ENCODE peak calls at places on chromosomes 3 and 15, in nine cellular contexts. One of them, this sample, is unnamed.

GRCh38 chr3:197881601-197882000 is 68.4 kb upstream of the RPL35A start:
- DNase-seq in astrocyte of the spinal cord: no peak
- DNase-seq in endodermal cell: no peak
- DNase-seq in tibial artery: no peak
- DNase-seq in heart left ventricle: no peak
- DNase-seq in body of pancreas: no peak
- DNase-seq in right atrium auricular region: no peak
- DNase-seq in cardiac fibroblast: no peak
- DNase-seq in AG10803: no peak
- DNase-seq in this sample: no peak

GRCh38 chr3:68271145-68271544 is 616.7 kb upstream of the SUCLG2 start:
- DNase-seq in astrocyte of the spinal cord: no peak
- DNase-seq in endodermal cell: no peak
- DNase-seq in tibial artery: no peak
- DNase-seq in heart left ventricle: no peak
- DNase-seq in body of pancreas: no peak
- DNase-seq in right atrium auricular region: no peak
- DNase-seq in cardiac fibroblast: no peak
- DNase-seq in AG10803: no peak
- DNase-seq in this sample: no peak

GRCh38 chr3:46690798-46691197 is 2.7 kb downstream of the ALS2CL start:
- DNase-seq in astrocyte of the spinal cord: no peak
- DNase-seq in endodermal cell: no peak
- DNase-seq in tibial artery: no peak
- DNase-seq in heart left ventricle: peak
- DNase-seq in body of pancreas: peak
- DNase-seq in right atrium auricular region: no peak
- DNase-seq in cardiac fibroblast: peak
- DNase-seq in AG10803: no peak
- DNase-seq in this sample: no peak

GRCh38 chr3:180633722-180634121 is 31.8 kb downstream of the TTC14 start:
- DNase-seq in astrocyte of the spinal cord: no peak
- DNase-seq in endodermal cell: peak
- DNase-seq in tibial artery: no peak
- DNase-seq in heart left ventricle: no peak
- DNase-seq in body of pancreas: no peak
- DNase-seq in right atrium auricular region: no peak
- DNase-seq in cardiac fibroblast: no peak
- DNase-seq in AG10803: no peak
- DNase-seq in this sample: no peak

GRCh38 chr3:171059978-171060377 is 33.5 kb upstream of the SLC2A2 start:
- DNase-seq in astrocyte of the spinal cord: no peak
- DNase-seq in endodermal cell: no peak
- DNase-seq in tibial artery: no peak
- DNase-seq in heart left ventricle: no peak
- DNase-seq in body of pancreas: no peak
- DNase-seq in right atrium auricular region: no peak
- DNase-seq in cardiac fibroblast: no peak
- DNase-seq in AG10803: no peak
- DNase-seq in this sample: no peak

GRCh38 chr3:193830791-193831191 is 237.8 kb downstream of the OPA1 start:
- DNase-seq in astrocyte of the spinal cord: peak
- DNase-seq in endodermal cell: no peak
- DNase-seq in tibial artery: no peak
- DNase-seq in heart left ventricle: no peak
- DNase-seq in body of pancreas: no peak
- DNase-seq in right atrium auricular region: no peak
- DNase-seq in cardiac fibroblast: no peak
- DNase-seq in AG10803: no peak
- DNase-seq in this sample: no peak

GRCh38 chr3:50633233-50633795 is 16.4 kb downstream of the MAPKAPK3 start:
- DNase-seq in astrocyte of the spinal cord: no peak
- DNase-seq in endodermal cell: no peak
- DNase-seq in tibial artery: no peak
- DNase-seq in heart left ventricle: no peak
- DNase-seq in body of pancreas: no peak
- DNase-seq in right atrium auricular region: no peak
- DNase-seq in cardiac fibroblast: no peak
- DNase-seq in AG10803: no peak
- DNase-seq in this sample: no peak

GRCh38 chr15:41483115-41483514 is 10.6 kb upstream of the ITPKA start:
- DNase-seq in astrocyte of the spinal cord: no peak
- DNase-seq in endodermal cell: no peak
- DNase-seq in tibial artery: no peak
- DNase-seq in heart left ventricle: no peak
- DNase-seq in body of pancreas: no peak
- DNase-seq in right atrium auricular region: no peak
- DNase-seq in cardiac fibroblast: no peak
- DNase-seq in AG10803: no peak
- DNase-seq in this sample: no peak

GRCh38 chr3:44128057-44128775 is 113.5 kb upstream of the TOPAZ1 start:
- DNase-seq in astrocyte of the spinal cord: no peak
- DNase-seq in endodermal cell: peak
- DNase-seq in tibial artery: no peak
- DNase-seq in heart left ventricle: no peak
- DNase-seq in body of pancreas: no peak
- DNase-seq in right atrium auricular region: no peak
- DNase-seq in cardiac fibroblast: no peak
- DNase-seq in AG10803: no peak
- DNase-seq in this sample: no peak

GRCh38 chr15:71011503-71012155 is 103.6 kb upstream of the THSD4 start:
- DNase-seq in astrocyte of the spinal cord: peak
- DNase-seq in endodermal cell: peak
- DNase-seq in tibial artery: no peak
- DNase-seq in heart left ventricle: no peak
- DNase-seq in body of pancreas: no peak
- DNase-seq in right atrium auricular region: no peak
- DNase-seq in cardiac fibroblast: peak
- DNase-seq in AG10803: peak
- DNase-seq in this sample: peak

GRCh38 chr3:48595075-48595525 is at the start of gene COL7A1:
- DNase-seq in astrocyte of the spinal cord: no peak
- DNase-seq in endodermal cell: no peak
- DNase-seq in tibial artery: no peak
- DNase-seq in heart left ventricle: no peak
- DNase-seq in body of pancreas: no peak
- DNase-seq in right atrium auricular region: no peak
- DNase-seq in cardiac fibroblast: no peak
- DNase-seq in AG10803: peak
- DNase-seq in this sample: peak
- H3K4me3 ChIP-seq in astrocyte of the spinal cord: peak
- H3K4me3 ChIP-seq in endodermal cell: no peak
- H3K4me3 ChIP-seq in tibial artery: peak
- H3K4me3 ChIP-seq in heart left ventricle: peak
- H3K4me3 ChIP-seq in body of pancreas: no peak
- H3K4me3 ChIP-seq in right atrium auricular region: peak
- H3K4me3 ChIP-seq in cardiac fibroblast: peak
- H3K4me3 ChIP-seq in AG10803: peak
- H3K4me3 ChIP-seq in this sample: peak

GRCh38 chr3:132038198-132038825 is 3.5 kb upstream of the CPNE4 start:
- DNase-seq in astrocyte of the spinal cord: peak
- DNase-seq in endodermal cell: no peak
- DNase-seq in tibial artery: no peak
- DNase-seq in heart left ventricle: no peak
- DNase-seq in body of pancreas: no peak
- DNase-seq in right atrium auricular region: no peak
- DNase-seq in cardiac fibroblast: peak
- DNase-seq in AG10803: peak
- DNase-seq in this sample: no peak
- TF ChIP-seq CTCF in astrocyte of the spinal cord: peak
- TF ChIP-seq CTCF in endodermal cell: peak
- TF ChIP-seq CTCF in tibial artery: no peak
- TF ChIP-seq CTCF in heart left ventricle: peak
- TF ChIP-seq CTCF in body of pancreas: no peak
- TF ChIP-seq CTCF in right atrium auricular region: no peak
- TF ChIP-seq CTCF in cardiac fibroblast: peak
- TF ChIP-seq CTCF in AG10803: peak
- TF ChIP-seq CTCF in this sample: peak

GRCh38 chr3:71416868-71417267 is 166.7 kb downstream of the FOXP1 start:
- DNase-seq in astrocyte of the spinal cord: no peak
- DNase-seq in endodermal cell: peak
- DNase-seq in tibial artery: no peak
- DNase-seq in heart left ventricle: no peak
- DNase-seq in body of pancreas: no peak
- DNase-seq in right atrium auricular region: no peak
- DNase-seq in cardiac fibroblast: no peak
- DNase-seq in AG10803: no peak
- DNase-seq in this sample: no peak
- H3K4me3 ChIP-seq in astrocyte of the spinal cord: no peak
- H3K4me3 ChIP-seq in endodermal cell: no peak
- H3K4me3 ChIP-seq in tibial artery: no peak
- H3K4me3 ChIP-seq in heart left ventricle: no peak
- H3K4me3 ChIP-seq in body of pancreas: no peak
- H3K4me3 ChIP-seq in right atrium auricular region: no peak
- H3K4me3 ChIP-seq in cardiac fibroblast: no peak
- H3K4me3 ChIP-seq in AG10803: no peak
- H3K4me3 ChIP-seq in this sample: no peak

GRCh38 chr3:157089455-157090221 is 70.3 kb downstream of the CCNL1 start:
- DNase-seq in astrocyte of the spinal cord: no peak
- DNase-seq in endodermal cell: no peak
- DNase-seq in tibial artery: no peak
- DNase-seq in heart left ventricle: peak
- DNase-seq in body of pancreas: peak
- DNase-seq in right atrium auricular region: peak
- DNase-seq in cardiac fibroblast: no peak
- DNase-seq in AG10803: no peak
- DNase-seq in this sample: no peak

GRCh38 chr3:157087398-157088132 is 72.4 kb downstream of the CCNL1 start:
- DNase-seq in astrocyte of the spinal cord: no peak
- DNase-seq in endodermal cell: no peak
- DNase-seq in tibial artery: no peak
- DNase-seq in heart left ventricle: no peak
- DNase-seq in body of pancreas: no peak
- DNase-seq in right atrium auricular region: no peak
- DNase-seq in cardiac fibroblast: peak
- DNase-seq in AG10803: no peak
- DNase-seq in this sample: no peak

GRCh38 chr3:157088133-157088488 is 71.8 kb downstream of the CCNL1 start:
- DNase-seq in astrocyte of the spinal cord: no peak
- DNase-seq in endodermal cell: no peak
- DNase-seq in tibial artery: no peak
- DNase-seq in heart left ventricle: no peak
- DNase-seq in body of pancreas: no peak
- DNase-seq in right atrium auricular region: no peak
- DNase-seq in cardiac fibroblast: no peak
- DNase-seq in AG10803: no peak
- DNase-seq in this sample: no peak

GRCh38 chr3:157086775-157087174 is 73.2 kb downstream of the CCNL1 start:
- DNase-seq in astrocyte of the spinal cord: no peak
- DNase-seq in endodermal cell: no peak
- DNase-seq in tibial artery: no peak
- DNase-seq in heart left ventricle: no peak
- DNase-seq in body of pancreas: no peak
- DNase-seq in right atrium auricular region: no peak
- DNase-seq in cardiac fibroblast: no peak
- DNase-seq in AG10803: no peak
- DNase-seq in this sample: no peak

DNA sequence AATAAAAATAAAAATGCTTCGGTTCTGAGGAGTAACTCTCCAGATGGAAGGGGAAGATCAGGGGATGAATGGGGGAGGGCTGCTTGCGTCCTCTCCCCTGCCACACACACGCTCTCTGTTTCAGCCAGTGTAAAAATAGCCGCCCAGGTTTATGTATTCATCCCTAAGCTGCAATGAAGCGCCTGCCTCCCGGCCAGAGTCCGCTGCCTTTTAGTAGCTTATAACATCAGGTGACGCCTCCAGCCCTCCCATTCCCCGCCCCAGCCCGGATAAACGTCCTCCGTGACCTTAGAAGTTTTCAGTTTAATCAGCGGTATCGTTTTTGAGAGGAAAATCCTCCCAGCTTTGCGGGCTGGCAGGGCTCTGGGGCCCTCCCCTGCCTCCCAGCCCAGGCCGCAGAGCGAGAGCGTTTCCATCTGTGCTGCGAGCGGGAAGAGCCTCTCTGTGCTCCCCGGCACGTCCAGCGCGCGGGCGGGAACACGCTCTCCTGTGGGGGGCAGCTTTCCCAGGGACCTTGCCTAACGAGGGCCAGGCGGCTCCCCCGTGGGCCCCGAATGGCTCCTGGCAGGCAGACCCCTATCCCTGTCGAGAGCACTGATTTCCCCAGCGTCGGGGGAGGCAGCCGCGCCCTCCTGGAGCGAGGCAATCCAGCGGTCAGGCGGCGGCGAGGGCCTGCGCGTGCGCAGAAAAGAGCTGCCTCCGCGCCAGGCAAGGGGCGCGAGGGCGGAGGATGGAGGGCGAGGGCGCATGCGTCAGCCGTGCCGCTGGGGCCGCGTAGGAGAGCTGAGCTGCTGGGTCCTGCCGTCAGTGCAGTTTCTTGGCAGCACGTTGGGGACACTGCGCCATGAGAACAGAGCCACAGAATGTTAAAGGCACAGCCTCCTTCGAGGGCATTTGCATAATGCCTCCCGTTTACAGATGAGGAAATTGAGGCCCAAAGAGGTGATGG is 71.2 kb downstream of the CCNL1 start:
- DNase-seq in astrocyte of the spinal cord: peak
- DNase-seq in endodermal cell: peak
- DNase-seq in tibial artery: peak
- DNase-seq in heart left ventricle: peak
- DNase-seq in body of pancreas: peak
- DNase-seq in right atrium auricular region: peak
- DNase-seq in cardiac fibroblast: peak
- DNase-seq in AG10803: peak
- DNase-seq in this sample: peak
- TF ChIP-seq CTCF in astrocyte of the spinal cord: peak
- TF ChIP-seq CTCF in endodermal cell: peak
- TF ChIP-seq CTCF in tibial artery: no peak
- TF ChIP-seq CTCF in heart left ventricle: no peak
- TF ChIP-seq CTCF in body of pancreas: no peak
- TF ChIP-seq CTCF in right atrium auricular region: no peak
- TF ChIP-seq CTCF in cardiac fibroblast: peak
- TF ChIP-seq CTCF in AG10803: no peak
- TF ChIP-seq CTCF in this sample: no peak

This sample was measured in foreskin fibroblast.